ENCODE peak calls at places on chromosomes 1 and 21, in six cellular contexts. V, J, Z, N, D and S are unnamed samples.

GRCh38 chr1:2380816-2381591 is 10.3 kb downstream of the MORN1 start:
- DNase-seq in N (no peak), J (no peak), V (no peak), D (no peak), Z (no peak), S (no peak)

GRCh38 chr1:182111496-182111895 is 50.0 kb upstream of the ZNF648 start:
- DNase-seq in Z (no peak), J (no peak), D (no peak), V (no peak), N (no peak), S (no peak)

GRCh38 chr1:183416850-183417690 is 1.1 kb downstream of the NMNAT2 start:
- DNase-seq in Z (no peak), J (no peak), N (peak; percentile 21), V (no peak), D (no peak), S (peak; percentile 75)

GRCh38 chr1:66945316-66945715 is 20.5 kb downstream of the MIER1 start:
- DNase-seq in Z (no peak), N (no peak), J (no peak), D (no peak), V (no peak), S (no peak)

GRCh38 chr1:3015269-3015635 is 6.0 kb upstream of the ACTRT2 start:
- DNase-seq in V (no peak), J (no peak), Z (no peak), D (no peak), N (no peak), S (no peak)

GRCh38 chr1:159214149-159214760 is 9.6 kb downstream of the ACKR1 start:
- DNase-seq in V (peak; percentile 10), N (peak; percentile 49), D (peak; percentile 8), J (no peak), Z (no peak), S (no peak)

GRCh38 chr1:107273515-107273914 is 132.7 kb downstream of the NTNG1 start:
- DNase-seq in V (no peak), J (no peak), Z (no peak), N (no peak), D (no peak), S (no peak)

GRCh38 chr1:201903135-201903534 is 14.4 kb downstream of the SHISA4 start:
- DNase-seq in V (no peak), N (no peak), Z (no peak), J (no peak), D (no peak), S (no peak)

GRCh38 chr1:231092380-231092779 is 52.3 kb upstream of the FAM89A start:
- DNase-seq in D (no peak), J (no peak), V (no peak), N (no peak), Z (no peak), S (no peak)

GRCh38 chr1:89786628-89787214 is 34.1 kb upstream of the LRRC8D start:
- DNase-seq in D (no peak), N (peak; percentile 79), J (no peak), V (no peak), Z (no peak), S (no peak)

GRCh38 chr1:111204923-111205723 is 4.7 kb upstream of the DENND2D start:
- DNase-seq in V (no peak), D (no peak), N (no peak), Z (no peak), J (no peak), S (no peak)

GRCh38 chr1:219304227-219305226 is 130.8 kb downstream of the LYPLAL1 start:
- DNase-seq in V (no peak), J (no peak), N (no peak), D (no peak), Z (no peak), S (no peak)

GRCh38 chr1:115343200-115343737 is 5.2 kb upstream of the NGF start:
- DNase-seq in D (no peak), N (no peak), Z (no peak), J (no peak), V (no peak), S (peak; percentile 28)

GRCh38 chr1:221576268-221576667 is 165.6 kb downstream of the DUSP10 start:
- DNase-seq in N (no peak), D (no peak), J (no peak), V (no peak), Z (no peak), S (no peak)

GRCh38 chr1:85451236-85451830 is 13.6 kb downstream of the DDAH1 start:
- DNase-seq in N (no peak), V (peak; percentile 32), D (no peak), J (no peak), Z (no peak), S (no peak)

GRCh38 chr1:194295690-194296089 is 1109.3 kb upstream of the B3GALT2 start:
- DNase-seq in J (no peak), N (no peak), Z (no peak), D (peak; percentile 15), V (peak; percentile 33), S (peak; percentile 47)

GRCh38 chr1:25570798-25571521 is 27.6 kb downstream of the LDLRAP1 start:
- DNase-seq in N (no peak), J (no peak), D (no peak), Z (no peak), V (no peak), S (no peak)

GRCh38 chr1:11938722-11939526 is 4.4 kb downstream of the PLOD1 start:
- DNase-seq in J (no peak), N (peak; percentile 77), Z (no peak), D (no peak), V (no peak), S (no peak)

DNA sequence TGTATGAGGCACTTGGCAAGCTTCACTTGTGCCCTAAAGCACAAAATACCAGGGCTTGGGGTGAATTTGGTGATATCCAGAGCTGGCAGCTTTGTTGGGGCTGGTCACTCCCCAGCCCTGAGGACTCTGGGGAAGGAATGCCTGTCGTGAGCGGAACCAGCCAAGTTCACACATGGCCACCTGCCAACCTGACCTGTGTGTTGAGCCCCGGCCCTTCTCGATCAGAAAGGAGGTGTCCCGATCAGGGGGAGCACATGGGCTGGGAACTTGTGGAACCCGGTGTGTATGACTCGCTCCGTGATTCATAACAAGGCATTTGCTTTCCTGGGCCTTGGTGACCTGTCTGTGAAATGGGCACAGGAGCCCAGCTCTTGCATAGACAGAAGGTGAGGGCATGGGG is 43.1 kb downstream of the AGPAT3 start:
- DNase-seq in D (no peak), Z (no peak), N (no peak), J (no peak), V (no peak), S (no peak)
- TF ChIP-seq ZNF274 in D (no peak), Z (no peak), N (no peak), J (no peak), V (no peak), S (no peak)

GRCh38 chr1:175272361-175272760 is 79.8 kb upstream of the KIAA0040 start:
- DNase-seq in D (no peak), Z (no peak), V (no peak), N (no peak), J (no peak), S (no peak)
- H3K9me3 ChIP-seq in D (no peaks in the 10 kb centered on the region), Z (no peaks in the 10 kb centered on the region), V (no peaks in the 10 kb centered on the region), N (no peaks in the 10 kb centered on the region), J (no peaks in the 10 kb centered on the region), S (no peaks in the 10 kb centered on the region)

GRCh38 chr1:44785501-44786137 is 2.4 kb downstream of the BEST4 start:
- DNase-seq in J (no peak), N (no peak), D (no peak), V (no peak), Z (no peak), S (no peak)

GRCh38 chr1:44785027-44785376 is 3.0 kb downstream of the BEST4 start:
- DNase-seq in V (no peak), Z (no peak), D (no peak), J (no peak), N (no peak), S (no peak)

GRCh38 chr1:44786841-44787426 is 1.0 kb downstream of the BEST4 start:
- DNase-seq in V (no peak), D (no peak), Z (no peak), J (no peak), N (no peak), S (no peak)

GRCh38 chr1:44787506-44787905 is 464 bp downstream of the BEST4 start:
- DNase-seq in V (no peak), D (no peak), Z (no peak), N (no peak), J (no peak), S (no peak)

DNA sequence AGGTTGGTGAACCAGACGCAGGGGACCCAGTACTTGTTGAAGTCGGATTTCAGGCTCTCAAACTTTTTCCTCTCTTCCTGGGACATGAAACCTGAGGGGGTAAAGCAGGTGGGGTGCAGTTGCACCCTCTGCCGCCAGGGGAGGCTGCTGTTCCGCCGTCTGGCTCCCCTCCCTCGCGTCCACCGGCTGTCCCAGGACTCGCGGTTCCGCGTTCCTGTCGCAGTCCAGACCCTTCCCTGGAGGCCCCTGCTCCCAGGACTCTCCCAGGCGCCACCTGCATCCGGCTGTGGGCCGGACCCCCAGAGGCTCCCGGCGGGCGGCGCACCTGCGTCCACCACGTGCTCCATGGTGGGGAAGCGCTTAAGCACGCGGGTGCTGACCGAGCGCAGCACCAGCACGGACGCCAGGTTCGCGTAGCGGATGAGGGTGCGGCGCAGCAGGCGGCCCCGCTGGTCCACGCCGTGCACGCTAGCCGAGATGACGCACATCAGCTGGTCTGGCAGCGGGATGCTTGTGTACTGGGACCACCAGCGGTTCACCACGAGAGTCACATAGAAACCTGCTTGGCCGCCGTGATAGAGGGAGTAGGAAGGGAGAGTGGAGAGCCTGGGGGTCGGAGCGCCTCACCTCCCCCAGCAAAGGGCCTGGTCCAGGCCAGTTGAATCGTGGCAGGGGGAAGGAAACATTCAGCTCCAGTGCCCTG is 1.7 kb downstream of the BEST4 start:
- DNase-seq in Z (no peak), V (peak; percentile 45), J (no peak), D (peak; percentile 60), N (peak; percentile 84), S (peak; percentile 83)
- TF ChIP-seq ZNF274 in Z (no peak), V (no peak), J (no peak), D (peak; percentile 80), N (no peak), S (no peak)

DNA sequence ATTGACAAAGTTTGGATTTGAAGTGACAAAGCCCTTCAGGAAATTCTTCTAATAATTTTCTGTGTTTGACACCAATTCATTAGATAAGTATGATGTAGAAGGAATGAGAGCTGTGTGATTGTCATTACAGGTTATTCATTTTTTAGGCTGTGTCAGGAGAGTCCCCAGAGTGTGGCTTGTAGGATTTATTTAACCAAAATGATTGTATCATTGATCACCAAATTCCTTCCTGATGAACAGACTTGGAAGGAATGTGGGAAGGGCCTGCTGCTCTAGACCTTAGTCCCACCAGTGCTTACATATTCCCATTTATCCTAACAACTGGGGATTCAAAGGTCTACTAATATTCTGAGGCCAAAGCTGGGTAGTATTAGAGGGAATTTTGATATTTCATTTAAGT is 383.3 kb upstream of the KAZN start:
- DNase-seq in Z (no peak), N (no peak), V (no peak), D (no peak), J (peak; percentile 5), S (no peak)
- H3K9me3 ChIP-seq in Z (no peaks in the 10 kb centered on the region), N (no peaks in the 10 kb centered on the region), V (peaks cover 3% of the 10 kb centered on the region), D (peaks cover 71% of the 10 kb centered on the region), J (peaks cover 12% of the 10 kb centered on the region), S (peaks cover 11% of the 10 kb centered on the region)

DNA sequence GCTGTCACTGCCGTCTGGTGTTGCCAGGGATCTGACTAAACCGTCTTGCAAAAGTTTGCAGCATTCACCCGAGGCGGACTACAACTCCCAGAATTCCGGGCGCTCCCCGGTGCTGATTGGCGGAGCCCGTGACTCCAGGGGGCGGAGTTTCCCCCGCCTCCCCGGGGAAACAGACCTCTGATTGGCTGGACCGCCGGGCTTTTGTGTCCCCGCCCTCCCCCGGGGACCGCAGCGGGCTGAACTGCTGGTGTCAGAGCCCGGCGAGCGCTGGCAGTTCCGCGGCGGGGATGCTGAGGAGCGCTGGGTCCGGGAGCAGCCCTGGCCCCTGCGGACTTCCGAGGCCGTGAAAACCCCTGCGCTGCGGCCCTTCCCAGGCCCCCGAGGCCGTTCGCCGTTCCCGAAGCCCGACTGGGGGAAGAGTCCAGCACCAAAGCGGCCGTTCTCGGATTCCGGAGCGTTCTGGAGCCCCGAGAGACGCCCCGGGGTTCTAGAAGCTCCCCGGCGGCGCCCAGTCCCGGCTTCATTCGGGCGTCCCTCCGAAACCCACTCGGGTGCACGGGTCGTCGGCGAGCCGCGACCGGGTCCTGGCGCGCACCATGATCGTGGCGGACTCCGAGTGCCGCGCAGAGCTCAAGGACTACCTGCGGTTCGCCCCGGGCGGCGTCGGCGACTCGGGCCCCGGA is at the start of gene SESN2:
- DNase-seq in N (peak; percentile 100), V (peak; percentile 96), D (peak; percentile 95), J (peak; percentile 94), Z (peak; percentile 84), S (peak; percentile 99)
- TF ChIP-seq ZNF274 in N (no peak), V (no peak), D (peak; percentile 29), J (no peak), Z (no peak), S (no peak)